ENCODE peak calls at places on chromosomes 1 and 21, in eight cellular contexts. One of them, this sample, is unnamed.
A peak's percentile ranks its signal among the peaks of the same experiment; 100 is the strongest.

GRCh38 chr1:64323054-64323453 is 119.6 kb downstream of the UBE2U start:
- DNase-seq in fibroblast of lung: peak; percentile 22
- DNase-seq in heart right ventricle: no peak
- DNase-seq in ovary: no peak
- DNase-seq in heart left ventricle: no peak
- DNase-seq in Panc1: no peak
- DNase-seq in neural progenitor cell: no peak
- DNase-seq in upper lobe of left lung: no peak
- DNase-seq in this sample: no peak

GRCh38 chr21:17467829-17468228 is 45.0 kb upstream of the CXADR start:
- DNase-seq in fibroblast of lung: no peak
- DNase-seq in heart right ventricle: no peak
- DNase-seq in ovary: no peak
- DNase-seq in heart left ventricle: no peak
- DNase-seq in Panc1: no peak
- DNase-seq in neural progenitor cell: no peak
- DNase-seq in upper lobe of left lung: no peak
- DNase-seq in this sample: no peak

GRCh38 chr1:84675106-84675505 is 15.2 kb downstream of the SSX2IP start:
- DNase-seq in fibroblast of lung: no peak
- DNase-seq in heart right ventricle: no peak
- DNase-seq in ovary: no peak
- DNase-seq in heart left ventricle: no peak
- DNase-seq in Panc1: no peak
- DNase-seq in neural progenitor cell: no peak
- DNase-seq in upper lobe of left lung: no peak
- DNase-seq in this sample: no peak

GRCh38 chr1:185654952-185655314 is 79.3 kb upstream of the HMCN1 start:
- DNase-seq in fibroblast of lung: no peak
- DNase-seq in heart right ventricle: no peak
- DNase-seq in ovary: no peak
- DNase-seq in heart left ventricle: no peak
- DNase-seq in Panc1: no peak
- DNase-seq in neural progenitor cell: no peak
- DNase-seq in upper lobe of left lung: no peak
- DNase-seq in this sample: no peak

GRCh38 chr1:58396150-58396549 is 150.4 kb downstream of the OMA1 start:
- DNase-seq in fibroblast of lung: no peak
- DNase-seq in heart right ventricle: no peak
- DNase-seq in ovary: no peak
- DNase-seq in heart left ventricle: no peak
- DNase-seq in Panc1: no peak
- DNase-seq in neural progenitor cell: peak; percentile 74
- DNase-seq in upper lobe of left lung: no peak
- DNase-seq in this sample: no peak

GRCh38 chr1:220160027-220160426 is 66.1 kb downstream of the IARS2 start:
- DNase-seq in fibroblast of lung: no peak
- DNase-seq in heart right ventricle: no peak
- DNase-seq in ovary: no peak
- DNase-seq in heart left ventricle: no peak
- DNase-seq in Panc1: no peak
- DNase-seq in neural progenitor cell: no peak
- DNase-seq in upper lobe of left lung: no peak
- DNase-seq in this sample: no peak

GRCh38 chr21:37367758-37368535 is 1.4 kb downstream of the DYRK1A start:
- DNase-seq in fibroblast of lung: peak; percentile 37
- DNase-seq in heart right ventricle: peak; percentile 60
- DNase-seq in ovary: peak; percentile 33
- DNase-seq in heart left ventricle: peak; percentile 63
- DNase-seq in Panc1: no peak
- DNase-seq in neural progenitor cell: peak; percentile 44
- DNase-seq in upper lobe of left lung: peak; percentile 41
- DNase-seq in this sample: peak; percentile 85

GRCh38 chr1:172969611-172970010 is 81.1 kb downstream of the TNFSF18 start:
- DNase-seq in fibroblast of lung: peak; percentile 68
- DNase-seq in heart right ventricle: no peak
- DNase-seq in ovary: no peak
- DNase-seq in heart left ventricle: no peak
- DNase-seq in Panc1: no peak
- DNase-seq in neural progenitor cell: no peak
- DNase-seq in upper lobe of left lung: no peak
- DNase-seq in this sample: no peak

GRCh38 chr1:82090104-82090503 is 289.4 kb downstream of the ADGRL2 start:
- DNase-seq in fibroblast of lung: peak; percentile 52
- DNase-seq in heart right ventricle: no peak
- DNase-seq in ovary: no peak
- DNase-seq in heart left ventricle: no peak
- DNase-seq in Panc1: no peak
- DNase-seq in neural progenitor cell: no peak
- DNase-seq in upper lobe of left lung: no peak
- DNase-seq in this sample: no peak

GRCh38 chr1:27872802-27873665 is 690 bp downstream of the THEMIS2 start:
- DNase-seq in fibroblast of lung: peak; percentile 33
- DNase-seq in heart right ventricle: no peak
- DNase-seq in ovary: no peak
- DNase-seq in heart left ventricle: no peak
- DNase-seq in Panc1: no peak
- DNase-seq in neural progenitor cell: peak; percentile 50
- DNase-seq in upper lobe of left lung: no peak
- DNase-seq in this sample: no peak

GRCh38 chr21:43904316-43904925 is 39.4 kb downstream of the AGPAT3 start:
- DNase-seq in fibroblast of lung: no peak
- DNase-seq in heart right ventricle: no peak
- DNase-seq in ovary: no peak
- DNase-seq in heart left ventricle: no peak
- DNase-seq in Panc1: no peak
- DNase-seq in neural progenitor cell: no peak
- DNase-seq in upper lobe of left lung: no peak
- DNase-seq in this sample: peak; percentile 57
- H3K27ac ChIP-seq in fibroblast of lung: peak overlapping the region; percentile 36
- H3K27ac ChIP-seq in heart right ventricle: peak overlapping the region; percentile 78
- H3K27ac ChIP-seq in ovary: no peak overlapping the region
- H3K27ac ChIP-seq in heart left ventricle: peak overlapping the region; percentile 70
- H3K27ac ChIP-seq in Panc1: no peak overlapping the region
- H3K27ac ChIP-seq in neural progenitor cell: no peak overlapping the region
- H3K27ac ChIP-seq in upper lobe of left lung: peak overlapping the region; percentile 78
- H3K27ac ChIP-seq in this sample: no peak overlapping the region

GRCh38 chr1:156081174-156082110 is 823 bp downstream of the MEX3A start:
- DNase-seq in fibroblast of lung: no peak
- DNase-seq in heart right ventricle: no peak
- DNase-seq in ovary: peak; percentile 47
- DNase-seq in heart left ventricle: no peak
- DNase-seq in Panc1: no peak
- DNase-seq in neural progenitor cell: peak; percentile 72
- DNase-seq in upper lobe of left lung: no peak
- DNase-seq in this sample: no peak

GRCh38 chr1:156080598-156081173 is 1.6 kb downstream of the MEX3A start:
- DNase-seq in fibroblast of lung: no peak
- DNase-seq in heart right ventricle: no peak
- DNase-seq in ovary: no peak
- DNase-seq in heart left ventricle: no peak
- DNase-seq in Panc1: no peak
- DNase-seq in neural progenitor cell: peak; percentile 47
- DNase-seq in upper lobe of left lung: no peak
- DNase-seq in this sample: no peak

GRCh38 chr1:156079762-156080597 is 2.3 kb downstream of the MEX3A start:
- DNase-seq in fibroblast of lung: no peak
- DNase-seq in heart right ventricle: no peak
- DNase-seq in ovary: peak; percentile 42
- DNase-seq in heart left ventricle: no peak
- DNase-seq in Panc1: no peak
- DNase-seq in neural progenitor cell: peak; percentile 67
- DNase-seq in upper lobe of left lung: no peak
- DNase-seq in this sample: no peak

GRCh38 chr1:156083800-156084790 is 1.8 kb upstream of the MEX3A start:
- DNase-seq in fibroblast of lung: no peak
- DNase-seq in heart right ventricle: no peak
- DNase-seq in ovary: no peak
- DNase-seq in heart left ventricle: no peak
- DNase-seq in Panc1: no peak
- DNase-seq in neural progenitor cell: peak; percentile 39
- DNase-seq in upper lobe of left lung: no peak
- DNase-seq in this sample: no peak

GRCh38 chr1:156082111-156083091 is at the start of gene MEX3A:
- DNase-seq in fibroblast of lung: peak; percentile 73
- DNase-seq in heart right ventricle: peak; percentile 78
- DNase-seq in ovary: peak; percentile 79
- DNase-seq in heart left ventricle: peak; percentile 80
- DNase-seq in Panc1: no peak
- DNase-seq in neural progenitor cell: peak; percentile 98
- DNase-seq in upper lobe of left lung: peak; percentile 50
- DNase-seq in this sample: peak; percentile 93
- H3K27ac ChIP-seq in fibroblast of lung: peak within 1 kb of the TSS; percentile 14
- H3K27ac ChIP-seq in heart right ventricle: peak within 1 kb of the TSS; percentile 68
- H3K27ac ChIP-seq in ovary: peak within 1 kb of the TSS; percentile 66
- H3K27ac ChIP-seq in heart left ventricle: peak within 1 kb of the TSS; percentile 13
- H3K27ac ChIP-seq in Panc1: peak within 1 kb of the TSS; percentile 75
- H3K27ac ChIP-seq in neural progenitor cell: peak within 1 kb of the TSS; percentile 99
- H3K27ac ChIP-seq in upper lobe of left lung: peak within 1 kb of the TSS; percentile 80
- H3K27ac ChIP-seq in this sample: no peak within 1 kb of the TSS

GRCh38 chr21:25985990-25986389 is 184.6 kb downstream of the APP start:
- DNase-seq in fibroblast of lung: no peak
- DNase-seq in heart right ventricle: no peak
- DNase-seq in ovary: no peak
- DNase-seq in heart left ventricle: no peak
- DNase-seq in Panc1: no peak
- DNase-seq in neural progenitor cell: no peak
- DNase-seq in upper lobe of left lung: no peak
- DNase-seq in this sample: no peak
- H3K27ac ChIP-seq in fibroblast of lung: no peak overlapping the region
- H3K27ac ChIP-seq in heart right ventricle: no peak overlapping the region
- H3K27ac ChIP-seq in ovary: no peak overlapping the region
- H3K27ac ChIP-seq in heart left ventricle: no peak overlapping the region
- H3K27ac ChIP-seq in Panc1: no peak overlapping the region
- H3K27ac ChIP-seq in neural progenitor cell: no peak overlapping the region
- H3K27ac ChIP-seq in upper lobe of left lung: no peak overlapping the region
- H3K27ac ChIP-seq in this sample: no peak overlapping the region

GRCh38 chr1:18947570-18947969 is 8.9 kb downstream of the IFFO2 start:
- DNase-seq in fibroblast of lung: no peak
- DNase-seq in heart right ventricle: no peak
- DNase-seq in ovary: no peak
- DNase-seq in heart left ventricle: no peak
- DNase-seq in Panc1: no peak
- DNase-seq in neural progenitor cell: no peak
- DNase-seq in upper lobe of left lung: no peak
- DNase-seq in this sample: no peak

GRCh38 chr1:18943914-18944572 is 12.4 kb downstream of the IFFO2 start:
- DNase-seq in fibroblast of lung: no peak
- DNase-seq in heart right ventricle: no peak
- DNase-seq in ovary: no peak
- DNase-seq in heart left ventricle: no peak
- DNase-seq in Panc1: no peak
- DNase-seq in neural progenitor cell: no peak
- DNase-seq in upper lobe of left lung: no peak
- DNase-seq in this sample: no peak

GRCh38 chr1:18946550-18947381 is 9.7 kb downstream of the IFFO2 start:
- DNase-seq in fibroblast of lung: no peak
- DNase-seq in heart right ventricle: no peak
- DNase-seq in ovary: no peak
- DNase-seq in heart left ventricle: no peak
- DNase-seq in Panc1: no peak
- DNase-seq in neural progenitor cell: no peak
- DNase-seq in upper lobe of left lung: no peak
- DNase-seq in this sample: no peak

GRCh38 chr1:18944810-18945209 is 11.7 kb downstream of the IFFO2 start:
- DNase-seq in fibroblast of lung: no peak
- DNase-seq in heart right ventricle: no peak
- DNase-seq in ovary: no peak
- DNase-seq in heart left ventricle: no peak
- DNase-seq in Panc1: no peak
- DNase-seq in neural progenitor cell: no peak
- DNase-seq in upper lobe of left lung: peak; percentile 52
- DNase-seq in this sample: no peak

DNA sequence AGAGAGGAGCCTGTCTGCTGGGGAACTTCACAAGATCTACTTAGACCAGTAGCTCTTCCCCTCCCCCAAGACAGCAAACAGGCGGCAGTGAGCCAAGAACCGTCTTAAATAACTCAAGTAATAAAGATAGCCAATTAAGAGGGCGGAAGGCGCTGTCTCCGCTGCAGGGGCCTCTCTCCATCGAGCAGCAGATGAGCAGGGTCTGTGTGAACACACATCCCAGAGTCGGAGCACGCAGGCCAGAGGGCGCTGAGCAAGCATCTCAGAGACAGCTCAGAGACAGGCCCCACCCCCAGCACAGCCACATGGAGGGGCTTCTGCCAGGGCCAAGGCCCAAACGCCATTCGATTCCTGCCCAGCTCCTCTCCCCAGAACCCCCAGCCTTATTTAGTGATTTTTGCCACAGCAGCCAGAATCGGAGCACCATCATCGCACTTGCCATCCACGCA is 11.1 kb downstream of the IFFO2 start:
- DNase-seq in fibroblast of lung: peak; percentile 78
- DNase-seq in heart right ventricle: peak; percentile 46
- DNase-seq in ovary: no peak
- DNase-seq in heart left ventricle: peak; percentile 62
- DNase-seq in Panc1: no peak
- DNase-seq in neural progenitor cell: peak; percentile 48
- DNase-seq in upper lobe of left lung: no peak
- DNase-seq in this sample: no peak
- H3K27ac ChIP-seq in fibroblast of lung: peak overlapping the region; percentile 46
- H3K27ac ChIP-seq in heart right ventricle: peak overlapping the region; percentile 32
- H3K27ac ChIP-seq in ovary: no peak overlapping the region
- H3K27ac ChIP-seq in heart left ventricle: no peak overlapping the region
- H3K27ac ChIP-seq in Panc1: peak overlapping the region; percentile 89
- H3K27ac ChIP-seq in neural progenitor cell: no peak overlapping the region
- H3K27ac ChIP-seq in upper lobe of left lung: peak overlapping the region; percentile 63
- H3K27ac ChIP-seq in this sample: no peak overlapping the region